ENCODE peak calls at places on chromosomes 6 and 20, in ten cellular contexts. L is NCI-H2029, V is GM23248, F is uterus, P is H9, I is dorsolateral prefrontal cortex, C is D341Med, T is Ammon's horn, O is posterior cingulate gyrus, N is T-helper 17 cell. Y is an unnamed sample.

GRCh38 chr6:140879861-140880260 is 1252.9 kb upstream of the GJE1 start:
- DNase-seq in I (no peak), L (no peak), N (no peak), V (peak; percentile 71), C (no peak), F (no peak), T (no peak), P (no peak), O (no peak), Y (no peak)

GRCh38 chr20:378961-379336 is 1.6 kb upstream of the TRIB3 start:
- DNase-seq in N (no peak), V (no peak), T (no peak), C (no peak), O (no peak), L (no peak), I (no peak), P (no peak), F (no peak), Y (no peak)

GRCh38 chr20:10696650-10697049 is 22.9 kb upstream of the JAG1 start:
- DNase-seq in I (no peak), P (peak; percentile 62), N (no peak), V (no peak), C (no peak), T (no peak), L (no peak), O (no peak), F (no peak), Y (no peak)

GRCh38 chr6:138600726-138601125 is 101.4 kb upstream of the NHSL1 start:
- DNase-seq in P (no peak), I (no peak), V (peak; percentile 83), O (no peak), T (no peak), L (no peak), C (no peak), N (no peak), F (no peak), Y (no peak)

GRCh38 chr6:2158596-2159271 is 86.7 kb downstream of the GMDS start:
- DNase-seq in L (no peak), I (no peak), C (peak; percentile 61), T (no peak), F (no peak), N (no peak), P (peak; percentile 86), O (no peak), V (peak; percentile 52), Y (no peak)

GRCh38 chr20:46122071-46122470 is 4.0 kb downstream of the CD40 start:
- DNase-seq in V (peak; percentile 43), I (no peak), P (no peak), O (no peak), T (no peak), F (no peak), N (no peak), L (no peak), C (no peak), Y (no peak)

GRCh38 chr20:38985603-38986170 is 23.5 kb downstream of the DHX35 start:
- DNase-seq in P (no peak), I (no peak), C (no peak), V (peak; percentile 72), L (no peak), O (no peak), F (no peak), N (no peak), T (no peak), Y (no peak)

GRCh38 chr20:24376523-24377085 is 92.8 kb upstream of the SYNDIG1 start:
- DNase-seq in N (no peak), O (no peak), P (no peak), I (no peak), T (no peak), F (no peak), C (no peak), V (peak; percentile 56), L (no peak), Y (no peak)

GRCh38 chr6:105138141-105138540 is 41.7 kb downstream of the POPDC3 start:
- DNase-seq in V (no peak), L (no peak), F (no peak), T (no peak), N (no peak), P (no peak), O (no peak), C (no peak), I (no peak), Y (no peak)

GRCh38 chr20:43835944-43836540 is 78.6 kb upstream of the TOX2 start:
- DNase-seq in C (no peak), T (no peak), P (no peak), L (no peak), F (no peak), I (no peak), V (no peak), N (no peak), O (no peak), Y (no peak)

GRCh38 chr20:7879883-7880282 is 60.4 kb downstream of the HAO1 start:
- DNase-seq in T (no peak), O (no peak), L (no peak), I (no peak), F (no peak), N (no peak), C (no peak), P (no peak), V (peak; percentile 39), Y (no peak)

GRCh38 chr6:91704531-91704930 is 1117.7 kb upstream of the MAP3K7 start:
- DNase-seq in C (no peak), T (no peak), O (no peak), P (no peak), F (no peak), N (no peak), V (peak; percentile 0), I (no peak), L (no peak), Y (no peak)

GRCh38 chr20:63102720-63103375 is 96.1 kb upstream of the BHLHE23 start:
- DNase-seq in T (peak; percentile 61), L (no peak), N (peak; percentile 48), F (peak; percentile 41), C (no peak), V (peak; percentile 69), O (peak; percentile 66), I (peak; percentile 76), P (no peak), Y (peak; percentile 69)

GRCh38 chr20:9079038-9079731 is 10.3 kb downstream of the PLCB4 start:
- DNase-seq in V (no peak), N (no peak), P (no peak), T (no peak), I (no peak), O (no peak), L (no peak), C (no peak), F (no peak), Y (no peak)

GRCh38 chr20:44460795-44461141 is 14.9 kb upstream of the TTPAL start:
- DNase-seq in F (no peak), T (peak; percentile 18), I (no peak), L (no peak), P (no peak), V (peak; percentile 72), N (no peak), C (no peak), O (no peak), Y (no peak)

GRCh38 chr20:38557174-38557573 is 23.8 kb upstream of the ADIG start:
- DNase-seq in O (no peak), C (no peak), N (no peak), T (no peak), P (no peak), V (no peak), L (no peak), I (no peak), F (no peak), Y (no peak)

GRCh38 chr6:47752801-47753200 is 29.0 kb upstream of the OPN5 start:
- DNase-seq in C (no peak), N (no peak), V (no peak), F (no peak), T (no peak), P (no peak), I (no peak), L (no peak), O (no peak), Y (no peak)

GRCh38 chr20:4457566-4458543 is 263.9 kb upstream of the PRND start:
- DNase-seq in C (no peak), O (no peak), F (no peak), I (no peak), T (no peak), L (no peak), V (no peak), N (no peak), P (no peak), Y (no peak)

Y was measured in activated CD4-positive, alpha-beta T cell treated with anti-CD3 and anti-CD28 coated beads for 4 hours.